ENCODE peak calls at places on chromosomes 5 and 9, in seven cellular contexts. V is aorta; H is sciatic nerve; R is CD4-positive, alpha-beta T cell; A is CD4-positive, CD25-positive, alpha-beta regulatory T cell; W is Right ventricle myocardium inferior; C is mucosa of descending colon. I is an unnamed sample.

GRCh38 chr5:137761020-137761516 is 6.9 kb upstream of the HNRNPA0 start:
- ATAC-seq in C (peak; percentile 46), A (no peak), W (no peak), R (no peak), V (no peak), H (no peak), I (no peak)

GRCh38 chr5:85533324-85533723 is 1084.4 kb upstream of the COX7C start:
- ATAC-seq in W (peak; percentile 52), V (no peak), H (no peak), C (no peak), A (no peak), R (no peak), I (no peak)

GRCh38 chr5:80141147-80141671 is 106.1 kb downstream of the THBS4 start:
- ATAC-seq in H (peak; percentile 98), W (peak; percentile 98), C (peak; percentile 39), A (no peak), R (no peak), V (peak; percentile 79), I (peak; percentile 25)

GRCh38 chr9:86774101-86774500 is 173.2 kb downstream of the GAS1 start:
- ATAC-seq in C (no peak), A (no peak), W (no peak), H (no peak), R (no peak), V (no peak), I (no peak)

GRCh38 chr9:124334568-124335319 is 77.0 kb downstream of the NEK6 start:
- ATAC-seq in A (no peak), R (no peak), C (peak; percentile 16), V (no peak), W (no peak), H (no peak), I (no peak)

GRCh38 chr5:111214343-111214742 is 9.8 kb upstream of the CAMK4 start:
- ATAC-seq in H (no peak), A (no peak), V (no peak), R (no peak), C (no peak), W (no peak), I (no peak)

GRCh38 chr5:55451976-55452375 is 82.8 kb downstream of the PLPP1 start:
- ATAC-seq in C (no peak), W (no peak), V (no peak), A (no peak), H (no peak), R (no peak), I (no peak)

GRCh38 chr9:99261923-99262322 is 39.8 kb downstream of the SEC61B start:
- ATAC-seq in V (no peak), W (no peak), A (no peak), C (no peak), R (no peak), H (no peak), I (no peak)